ENCODE peak calls at places on chromosome 4, in ten cellular contexts. One of them, this sample, is unnamed.

GRCh38 chr4:113404846-113405245 is 355.4 kb downstream of the ANK2 start:
- DNase-seq in WERI-Rb-1: no peak
- DNase-seq in naive thymus-derived CD4-positive, alpha-beta T cell: no peak
- DNase-seq in neuronal stem cell: no peak
- DNase-seq in A549: no peak
- DNase-seq in tibial nerve: no peak
- DNase-seq in GM12878: no peak
- DNase-seq in trophoblast cell: no peak
- DNase-seq in ovary: no peak
- DNase-seq in endothelial cell of umbilical vein: peak; percentile 38
- DNase-seq in this sample: no peak

GRCh38 chr4:56755901-56756300 is 65.6 kb downstream of the SPINK2 start:
- DNase-seq in tibial nerve: no peak
- DNase-seq in GM12878: no peak
- DNase-seq in A549: no peak
- DNase-seq in trophoblast cell: no peak
- DNase-seq in WERI-Rb-1: no peak
- DNase-seq in ovary: no peak
- DNase-seq in neuronal stem cell: no peak
- DNase-seq in naive thymus-derived CD4-positive, alpha-beta T cell: no peak
- DNase-seq in endothelial cell of umbilical vein: no peak
- DNase-seq in this sample: no peak

GRCh38 chr4:53461244-53461643 is 83.8 kb downstream of the FIP1L1 start:
- DNase-seq in A549: no peak
- DNase-seq in ovary: no peak
- DNase-seq in endothelial cell of umbilical vein: no peak
- DNase-seq in neuronal stem cell: no peak
- DNase-seq in GM12878: no peak
- DNase-seq in naive thymus-derived CD4-positive, alpha-beta T cell: no peak
- DNase-seq in tibial nerve: no peak
- DNase-seq in trophoblast cell: no peak
- DNase-seq in WERI-Rb-1: no peak
- DNase-seq in this sample: no peak

GRCh38 chr4:180827610-180828009 is 1415.6 kb upstream of the TENM3 start:
- DNase-seq in neuronal stem cell: no peak
- DNase-seq in ovary: no peak
- DNase-seq in trophoblast cell: no peak
- DNase-seq in endothelial cell of umbilical vein: no peak
- DNase-seq in WERI-Rb-1: no peak
- DNase-seq in GM12878: no peak
- DNase-seq in tibial nerve: no peak
- DNase-seq in naive thymus-derived CD4-positive, alpha-beta T cell: no peak
- DNase-seq in A549: no peak
- DNase-seq in this sample: no peak

GRCh38 chr4:29770627-29771026 is 949.5 kb upstream of the PCDH7 start:
- DNase-seq in GM12878: no peak
- DNase-seq in A549: no peak
- DNase-seq in WERI-Rb-1: no peak
- DNase-seq in trophoblast cell: no peak
- DNase-seq in endothelial cell of umbilical vein: no peak
- DNase-seq in neuronal stem cell: no peak
- DNase-seq in ovary: no peak
- DNase-seq in naive thymus-derived CD4-positive, alpha-beta T cell: no peak
- DNase-seq in tibial nerve: no peak
- DNase-seq in this sample: no peak

GRCh38 chr4:119743644-119744043 is 115.0 kb upstream of the PDE5A start:
- DNase-seq in GM12878: no peak
- DNase-seq in tibial nerve: no peak
- DNase-seq in naive thymus-derived CD4-positive, alpha-beta T cell: no peak
- DNase-seq in endothelial cell of umbilical vein: no peak
- DNase-seq in trophoblast cell: no peak
- DNase-seq in WERI-Rb-1: no peak
- DNase-seq in neuronal stem cell: no peak
- DNase-seq in A549: no peak
- DNase-seq in ovary: no peak
- DNase-seq in this sample: no peak

GRCh38 chr4:88382621-88383020 is 4.0 kb downstream of the HERC6 start:
- DNase-seq in ovary: no peak
- DNase-seq in GM12878: peak; percentile 84
- DNase-seq in A549: no peak
- DNase-seq in neuronal stem cell: no peak
- DNase-seq in trophoblast cell: no peak
- DNase-seq in naive thymus-derived CD4-positive, alpha-beta T cell: peak; percentile 72
- DNase-seq in endothelial cell of umbilical vein: no peak
- DNase-seq in tibial nerve: no peak
- DNase-seq in WERI-Rb-1: no peak
- DNase-seq in this sample: no peak

GRCh38 chr4:121072836-121073362 is 564 bp upstream of the NDNF start:
- DNase-seq in endothelial cell of umbilical vein: peak; percentile 5
- DNase-seq in ovary: no peak
- DNase-seq in trophoblast cell: no peak
- DNase-seq in neuronal stem cell: peak; percentile 47
- DNase-seq in tibial nerve: no peak
- DNase-seq in GM12878: no peak
- DNase-seq in A549: no peak
- DNase-seq in naive thymus-derived CD4-positive, alpha-beta T cell: no peak
- DNase-seq in WERI-Rb-1: peak; percentile 42
- DNase-seq in this sample: no peak

GRCh38 chr4:104128031-104128849 is 366.5 kb downstream of the CXXC4 start:
- DNase-seq in neuronal stem cell: no peak
- DNase-seq in trophoblast cell: no peak
- DNase-seq in WERI-Rb-1: no peak
- DNase-seq in ovary: no peak
- DNase-seq in A549: no peak
- DNase-seq in endothelial cell of umbilical vein: no peak
- DNase-seq in GM12878: no peak
- DNase-seq in naive thymus-derived CD4-positive, alpha-beta T cell: no peak
- DNase-seq in tibial nerve: no peak
- DNase-seq in this sample: no peak

GRCh38 chr4:78424456-78424855 is 127.1 kb upstream of the ANXA3 start:
- DNase-seq in neuronal stem cell: no peak
- DNase-seq in naive thymus-derived CD4-positive, alpha-beta T cell: no peak
- DNase-seq in A549: no peak
- DNase-seq in trophoblast cell: no peak
- DNase-seq in endothelial cell of umbilical vein: no peak
- DNase-seq in ovary: no peak
- DNase-seq in GM12878: no peak
- DNase-seq in tibial nerve: no peak
- DNase-seq in WERI-Rb-1: no peak
- DNase-seq in this sample: no peak

GRCh38 chr4:27176400-27176799 is 315.8 kb downstream of the STIM2 start:
- DNase-seq in tibial nerve: no peak
- DNase-seq in GM12878: no peak
- DNase-seq in trophoblast cell: no peak
- DNase-seq in endothelial cell of umbilical vein: no peak
- DNase-seq in WERI-Rb-1: peak; percentile 58
- DNase-seq in A549: no peak
- DNase-seq in ovary: no peak
- DNase-seq in naive thymus-derived CD4-positive, alpha-beta T cell: no peak
- DNase-seq in neuronal stem cell: peak; percentile 30
- DNase-seq in this sample: peak; percentile 25

GRCh38 chr4:187565416-187565815 is 430.2 kb upstream of the ZFP42 start:
- DNase-seq in neuronal stem cell: no peak
- DNase-seq in tibial nerve: no peak
- DNase-seq in WERI-Rb-1: no peak
- DNase-seq in ovary: no peak
- DNase-seq in A549: no peak
- DNase-seq in GM12878: no peak
- DNase-seq in endothelial cell of umbilical vein: no peak
- DNase-seq in trophoblast cell: no peak
- DNase-seq in naive thymus-derived CD4-positive, alpha-beta T cell: no peak
- DNase-seq in this sample: no peak

GRCh38 chr4:8470451-8471024 is 30.0 kb downstream of the TRMT44 start:
- DNase-seq in trophoblast cell: no peak
- DNase-seq in endothelial cell of umbilical vein: no peak
- DNase-seq in ovary: peak; percentile 41
- DNase-seq in GM12878: no peak
- DNase-seq in WERI-Rb-1: no peak
- DNase-seq in naive thymus-derived CD4-positive, alpha-beta T cell: no peak
- DNase-seq in neuronal stem cell: no peak
- DNase-seq in A549: no peak
- DNase-seq in tibial nerve: no peak
- DNase-seq in this sample: no peak
- H3K27ac ChIP-seq in trophoblast cell: no peak overlapping the region
- H3K27ac ChIP-seq in endothelial cell of umbilical vein: no peak overlapping the region
- H3K27ac ChIP-seq in ovary: no peak overlapping the region
- H3K27ac ChIP-seq in GM12878: no peak overlapping the region
- H3K27ac ChIP-seq in WERI-Rb-1: no peak overlapping the region
- H3K27ac ChIP-seq in naive thymus-derived CD4-positive, alpha-beta T cell: no peak overlapping the region
- H3K27ac ChIP-seq in neuronal stem cell: no peak overlapping the region
- H3K27ac ChIP-seq in A549: no peak overlapping the region
- H3K27ac ChIP-seq in tibial nerve: no peak overlapping the region
- H3K27ac ChIP-seq in this sample: no peak overlapping the region

GRCh38 chr4:140049024-140049923 is 104.7 kb downstream of the MAML3 start:
- DNase-seq in endothelial cell of umbilical vein: peak; percentile 85
- DNase-seq in naive thymus-derived CD4-positive, alpha-beta T cell: peak; percentile 59
- DNase-seq in ovary: peak; percentile 68
- DNase-seq in tibial nerve: peak; percentile 31
- DNase-seq in trophoblast cell: peak; percentile 37
- DNase-seq in GM12878: no peak
- DNase-seq in neuronal stem cell: peak; percentile 57
- DNase-seq in WERI-Rb-1: peak; percentile 95
- DNase-seq in A549: peak; percentile 48
- DNase-seq in this sample: peak; percentile 63

GRCh38 chr4:140053185-140053584 is 100.8 kb downstream of the MAML3 start:
- DNase-seq in neuronal stem cell: no peak
- DNase-seq in naive thymus-derived CD4-positive, alpha-beta T cell: no peak
- DNase-seq in A549: no peak
- DNase-seq in ovary: no peak
- DNase-seq in tibial nerve: no peak
- DNase-seq in GM12878: no peak
- DNase-seq in trophoblast cell: no peak
- DNase-seq in WERI-Rb-1: no peak
- DNase-seq in endothelial cell of umbilical vein: no peak
- DNase-seq in this sample: no peak

GRCh38 chr4:140054861-140055260 is 99.1 kb downstream of the MAML3 start:
- DNase-seq in WERI-Rb-1: no peak
- DNase-seq in ovary: no peak
- DNase-seq in endothelial cell of umbilical vein: no peak
- DNase-seq in GM12878: no peak
- DNase-seq in A549: no peak
- DNase-seq in naive thymus-derived CD4-positive, alpha-beta T cell: no peak
- DNase-seq in trophoblast cell: no peak
- DNase-seq in tibial nerve: no peak
- DNase-seq in neuronal stem cell: no peak
- DNase-seq in this sample: no peak

GRCh38 chr4:140049924-140050681 is 103.9 kb downstream of the MAML3 start:
- DNase-seq in ovary: no peak
- DNase-seq in GM12878: no peak
- DNase-seq in WERI-Rb-1: peak; percentile 88
- DNase-seq in trophoblast cell: no peak
- DNase-seq in naive thymus-derived CD4-positive, alpha-beta T cell: no peak
- DNase-seq in tibial nerve: no peak
- DNase-seq in endothelial cell of umbilical vein: peak; percentile 82
- DNase-seq in neuronal stem cell: no peak
- DNase-seq in A549: peak; percentile 53
- DNase-seq in this sample: peak; percentile 48

DNA sequence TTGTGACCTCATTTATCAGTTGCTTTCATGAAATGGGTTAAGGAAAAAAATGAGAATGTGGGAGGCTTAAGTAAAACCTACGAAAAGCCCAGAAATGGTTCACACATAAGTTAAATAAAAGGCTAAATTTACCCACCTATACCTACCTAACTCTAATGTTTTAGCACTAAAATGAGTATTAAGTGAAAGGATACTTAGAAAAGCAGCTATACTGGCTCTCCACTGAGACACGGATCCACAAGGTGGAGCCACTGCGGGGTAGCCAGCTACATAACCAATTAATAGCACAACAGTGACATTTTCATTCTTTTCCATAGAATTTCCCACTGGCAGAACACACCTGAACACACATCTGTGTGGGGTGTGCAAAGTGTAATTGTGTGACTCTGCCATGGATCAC is 101.9 kb downstream of the MAML3 start:
- DNase-seq in tibial nerve: peak; percentile 48
- DNase-seq in WERI-Rb-1: peak; percentile 68
- DNase-seq in endothelial cell of umbilical vein: peak; percentile 70
- DNase-seq in trophoblast cell: no peak
- DNase-seq in naive thymus-derived CD4-positive, alpha-beta T cell: no peak
- DNase-seq in A549: no peak
- DNase-seq in GM12878: no peak
- DNase-seq in ovary: no peak
- DNase-seq in neuronal stem cell: no peak
- DNase-seq in this sample: no peak
- H3K27ac ChIP-seq in tibial nerve: no peak overlapping the region
- H3K27ac ChIP-seq in WERI-Rb-1: no peak overlapping the region
- H3K27ac ChIP-seq in endothelial cell of umbilical vein: no peak overlapping the region
- H3K27ac ChIP-seq in trophoblast cell: no peak overlapping the region
- H3K27ac ChIP-seq in naive thymus-derived CD4-positive, alpha-beta T cell: no peak overlapping the region
- H3K27ac ChIP-seq in A549: peak overlapping the region; percentile 88
- H3K27ac ChIP-seq in GM12878: no peak overlapping the region
- H3K27ac ChIP-seq in ovary: no peak overlapping the region
- H3K27ac ChIP-seq in neuronal stem cell: no peak overlapping the region
- H3K27ac ChIP-seq in this sample: no peak overlapping the region

GRCh38 chr4:7827566-7827965 is 112.1 kb downstream of the AFAP1 start:
- DNase-seq in neuronal stem cell: no peak
- DNase-seq in GM12878: no peak
- DNase-seq in WERI-Rb-1: no peak
- DNase-seq in A549: no peak
- DNase-seq in endothelial cell of umbilical vein: no peak
- DNase-seq in tibial nerve: no peak
- DNase-seq in ovary: no peak
- DNase-seq in naive thymus-derived CD4-positive, alpha-beta T cell: no peak
- DNase-seq in trophoblast cell: no peak
- DNase-seq in this sample: no peak
- H3K27ac ChIP-seq in neuronal stem cell: no peak overlapping the region
- H3K27ac ChIP-seq in GM12878: no peak overlapping the region
- H3K27ac ChIP-seq in WERI-Rb-1: no peak overlapping the region
- H3K27ac ChIP-seq in A549: no peak overlapping the region
- H3K27ac ChIP-seq in endothelial cell of umbilical vein: peak overlapping the region; percentile 88
- H3K27ac ChIP-seq in tibial nerve: peak overlapping the region; percentile 68
- H3K27ac ChIP-seq in ovary: peak overlapping the region; percentile 47
- H3K27ac ChIP-seq in naive thymus-derived CD4-positive, alpha-beta T cell: peak overlapping the region; percentile 53
- H3K27ac ChIP-seq in trophoblast cell: no peak overlapping the region
- H3K27ac ChIP-seq in this sample: no peak overlapping the region

DNA sequence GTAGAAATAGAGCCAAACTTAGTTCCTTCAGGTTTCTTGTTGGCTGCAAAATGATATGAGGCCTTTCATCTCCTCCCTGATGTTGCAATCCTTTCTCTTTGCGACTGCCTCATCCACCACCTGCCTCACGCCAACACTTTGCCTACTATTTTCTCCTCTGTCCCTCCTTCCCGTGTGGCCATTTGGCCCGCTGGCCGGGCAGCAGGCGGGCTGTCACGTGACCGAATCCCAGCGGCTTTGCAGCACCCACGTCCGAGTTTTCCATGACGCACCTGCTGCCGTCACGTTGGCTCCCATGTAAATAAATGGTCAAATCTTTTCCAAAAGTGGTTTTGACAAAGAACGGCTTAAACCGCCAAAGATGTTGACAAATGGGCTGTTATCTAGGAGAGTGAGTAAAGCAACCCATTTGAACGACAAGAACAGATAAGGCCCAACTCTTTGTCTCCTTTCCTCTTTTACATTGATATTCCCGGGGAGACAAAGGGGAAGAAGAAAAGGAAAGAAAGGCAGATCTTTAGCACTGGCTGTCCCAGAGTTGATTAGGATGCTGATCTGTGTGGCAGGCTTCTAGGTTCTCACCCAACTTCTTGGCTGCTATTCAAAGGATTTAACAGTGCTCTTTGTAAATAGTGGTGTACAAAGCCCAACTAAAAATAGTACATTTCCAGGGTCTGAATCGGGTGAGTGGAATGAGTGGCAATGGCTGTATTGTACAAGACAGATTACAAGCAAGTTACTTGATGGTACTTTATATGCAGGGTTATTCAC is 174.2 kb upstream of the JADE1 start:
- DNase-seq in naive thymus-derived CD4-positive, alpha-beta T cell: no peak
- DNase-seq in neuronal stem cell: no peak
- DNase-seq in ovary: no peak
- DNase-seq in tibial nerve: no peak
- DNase-seq in GM12878: no peak
- DNase-seq in A549: peak; percentile 64
- DNase-seq in trophoblast cell: peak; percentile 28
- DNase-seq in endothelial cell of umbilical vein: no peak
- DNase-seq in WERI-Rb-1: no peak
- DNase-seq in this sample: no peak
- H3K27ac ChIP-seq in naive thymus-derived CD4-positive, alpha-beta T cell: no peak overlapping the region
- H3K27ac ChIP-seq in neuronal stem cell: peak overlapping the region; percentile 54
- H3K27ac ChIP-seq in ovary: no peak overlapping the region
- H3K27ac ChIP-seq in tibial nerve: no peak overlapping the region
- H3K27ac ChIP-seq in GM12878: no peak overlapping the region
- H3K27ac ChIP-seq in A549: peak overlapping the region; percentile 81
- H3K27ac ChIP-seq in trophoblast cell: no peak overlapping the region
- H3K27ac ChIP-seq in endothelial cell of umbilical vein: no peak overlapping the region
- H3K27ac ChIP-seq in WERI-Rb-1: no peak overlapping the region
- H3K27ac ChIP-seq in this sample: no peak overlapping the region